ENCODE peak calls at places on chromosome 20, in seven cellular contexts. M, Q, R, J, D, B and N are unnamed samples.

GRCh38 chr20:61126369-61127195 is 125.5 kb upstream of the CDH4 start:
- DNase-seq in M (no peak), B (no peak), R (no peak), Q (no peak), D (no peak), J (no peak), N (no peak)

GRCh38 chr20:36017034-36017951 is 48.9 kb downstream of the CNBD2 start:
- DNase-seq in Q (peak; percentile 16), D (no peak), M (no peak), B (no peak), R (no peak), J (no peak), N (peak; percentile 43)

GRCh38 chr20:24450646-24451376 is 18.6 kb upstream of the SYNDIG1 start:
- DNase-seq in B (no peak), Q (no peak), D (no peak), M (no peak), R (no peak), J (no peak), N (no peak)

GRCh38 chr20:24872291-24873014 is 76.6 kb upstream of the CST7 start:
- DNase-seq in D (no peak), J (no peak), B (no peak), Q (no peak), M (no peak), R (no peak), N (no peak)

GRCh38 chr20:58065508-58066361 is 162.7 kb downstream of the ANKRD60 start:
- DNase-seq in B (no peak), J (no peak), D (no peak), R (no peak), Q (no peak), M (no peak), N (no peak)

GRCh38 chr20:15867899-15868298 is 705.3 kb downstream of the KIF16B start:
- DNase-seq in B (no peak), D (no peak), R (no peak), J (no peak), M (no peak), Q (no peak), N (no peak)

GRCh38 chr20:57507477-57507876 is 17.5 kb downstream of the CTCFL start:
- DNase-seq in D (no peak), Q (no peak), R (peak; percentile 36), B (no peak), M (no peak), J (no peak), N (no peak)

GRCh38 chr20:48761023-48761785 is 66.6 kb downstream of the PREX1 start:
- DNase-seq in D (no peak), Q (peak; percentile 92), M (peak; percentile 47), B (no peak), R (no peak), J (no peak), N (no peak)

GRCh38 chr20:38109025-38109541 is 56.0 kb downstream of the TGM2 start:
- DNase-seq in J (no peak), M (peak; percentile 81), B (no peak), Q (no peak), R (peak; percentile 18), D (no peak), N (no peak)

GRCh38 chr20:5510446-5510845 is 193.7 kb upstream of the PROKR2 start:
- DNase-seq in J (no peak), D (no peak), Q (no peak), M (no peak), R (no peak), B (no peak), N (no peak)

GRCh38 chr20:63665708-63666107 is 7.6 kb downstream of the RTEL1 start:
- DNase-seq in R (no peak), Q (no peak), J (no peak), B (no peak), M (no peak), D (no peak), N (no peak)

GRCh38 chr20:5602346-5602745 is 147.9 kb upstream of the SHLD1 start:
- DNase-seq in D (no peak), M (no peak), R (no peak), Q (no peak), B (no peak), J (no peak), N (no peak)

GRCh38 chr20:23349338-23350006 is 1.1 kb upstream of the NXT1 start:
- DNase-seq in R (no peak), Q (no peak), J (no peak), M (no peak), D (no peak), B (no peak), N (no peak)

GRCh38 chr20:2470051-2470431 is 548 bp downstream of the SNRPB start:
- DNase-seq in B (peak; percentile 52), D (peak; percentile 49), J (peak; percentile 12), Q (no peak), M (no peak), R (peak; percentile 43), N (peak; percentile 41)

GRCh38 chr20:48489656-48490055 is 338.1 kb downstream of the PREX1 start:
- DNase-seq in J (no peak), B (no peak), M (no peak), R (no peak), D (no peak), Q (no peak), N (no peak)

DNA sequence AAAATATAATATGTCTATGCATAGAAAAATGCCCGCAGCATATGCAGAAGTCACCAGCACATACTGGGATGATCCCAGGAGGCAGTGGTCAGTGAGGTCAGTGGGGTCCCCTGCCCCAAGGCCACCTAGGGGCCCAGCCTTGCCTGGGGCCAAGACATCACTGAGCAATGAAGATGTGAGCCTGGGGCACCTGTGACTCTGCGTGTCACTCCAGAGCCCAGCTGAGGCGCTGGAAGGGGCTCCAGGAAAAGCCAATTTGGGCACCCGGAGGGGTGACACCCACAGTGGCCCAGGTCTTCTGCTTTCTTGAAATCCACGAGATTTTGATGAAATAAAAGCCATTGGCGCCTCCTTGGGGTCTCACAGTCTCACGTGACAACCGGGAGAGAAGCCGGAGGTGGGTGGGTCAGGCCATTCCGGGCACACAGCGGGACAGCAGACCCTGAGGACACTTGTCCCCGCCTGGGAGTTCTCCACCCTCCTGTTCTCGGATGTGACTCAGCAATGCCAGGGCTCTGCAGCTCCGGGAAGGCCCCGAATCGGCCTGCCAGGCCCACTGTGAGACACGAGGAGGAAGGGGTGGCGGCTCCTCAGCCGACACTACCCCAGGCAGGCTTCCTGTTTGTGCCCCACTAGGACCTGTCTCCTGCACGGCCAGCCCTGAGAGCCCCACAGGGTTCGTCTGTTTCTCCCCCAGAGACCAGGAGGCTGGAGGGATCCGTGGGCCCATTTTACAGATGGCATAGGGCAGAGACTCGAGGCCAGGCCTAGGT is 24.4 kb upstream of the SLCO4A1 start:
- DNase-seq in J (no peak), B (peak; percentile 73), M (peak; percentile 78), Q (peak; percentile 93), D (no peak), R (no peak), N (peak; percentile 68)
- TF ChIP-seq POLR2A in J (peak; percentile 46), B (peak; percentile 10), M (no peak), Q (no peak), D (no peak), R (no peak), N (no peak)

DNA sequence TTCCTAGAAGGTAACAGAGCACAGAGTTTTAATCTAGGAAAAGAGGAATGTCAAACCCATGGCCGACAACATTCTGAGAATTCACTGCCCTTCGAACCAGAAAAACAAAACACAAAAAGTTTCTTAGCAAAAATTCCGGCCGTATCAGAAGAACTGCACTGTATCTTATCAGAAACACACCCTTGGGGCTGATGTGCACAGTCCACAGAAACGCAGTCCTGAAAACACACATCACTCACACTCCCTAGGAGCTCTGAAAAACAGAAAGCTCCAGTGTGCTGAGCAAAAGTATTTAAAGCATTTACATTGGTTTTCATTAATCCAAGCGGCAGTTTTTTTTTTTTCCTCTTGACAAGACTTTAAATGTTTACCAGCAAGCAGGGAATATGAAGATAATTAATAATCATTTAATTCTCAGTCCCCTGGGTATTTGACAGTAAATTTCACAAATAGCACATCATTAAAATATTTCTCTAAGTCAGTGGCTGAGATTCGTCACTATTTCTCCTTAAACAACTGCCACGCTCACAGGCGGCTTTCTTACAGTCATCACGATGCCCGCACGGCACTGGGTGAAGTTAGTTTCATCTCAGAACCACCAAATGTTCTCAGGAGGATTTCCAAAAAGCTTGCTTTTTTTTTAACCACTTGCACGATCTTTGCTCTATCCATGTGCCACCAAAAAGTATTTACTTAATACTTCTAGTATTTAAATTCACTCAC is 13.3 kb downstream of the NFATC2 start:
- DNase-seq in M (no peak), D (no peak), B (no peak), J (no peak), R (no peak), Q (no peak), N (no peak)
- TF ChIP-seq POLR2A in M (no peak), D (no peak), B (no peak), J (no peak), R (no peak), Q (no peak), N (no peak)

GRCh38 chr20:1327827-1328679 is 886 bp downstream of the SDCBP2 start:
- DNase-seq in R (no peak), M (no peak), J (no peak), B (no peak), Q (peak; percentile 50), D (no peak), N (no peak)

GRCh38 chr20:1324598-1325172 is 4.3 kb downstream of the SDCBP2 start:
- DNase-seq in R (no peak), J (no peak), Q (peak; percentile 69), D (no peak), B (no peak), M (no peak), N (no peak)

GRCh38 chr20:1325173-1326030 is 3.5 kb downstream of the SDCBP2 start:
- DNase-seq in R (peak; percentile 97), J (peak; percentile 88), B (peak; percentile 97), M (peak; percentile 99), D (peak; percentile 93), Q (peak; percentile 99), N (peak; percentile 95)

GRCh38 chr20:1327241-1327653 is 1.7 kb downstream of the SDCBP2 start:
- DNase-seq in R (no peak), M (no peak), J (no peak), Q (peak; percentile 76), D (no peak), B (no peak), N (peak; percentile 46)

DNA sequence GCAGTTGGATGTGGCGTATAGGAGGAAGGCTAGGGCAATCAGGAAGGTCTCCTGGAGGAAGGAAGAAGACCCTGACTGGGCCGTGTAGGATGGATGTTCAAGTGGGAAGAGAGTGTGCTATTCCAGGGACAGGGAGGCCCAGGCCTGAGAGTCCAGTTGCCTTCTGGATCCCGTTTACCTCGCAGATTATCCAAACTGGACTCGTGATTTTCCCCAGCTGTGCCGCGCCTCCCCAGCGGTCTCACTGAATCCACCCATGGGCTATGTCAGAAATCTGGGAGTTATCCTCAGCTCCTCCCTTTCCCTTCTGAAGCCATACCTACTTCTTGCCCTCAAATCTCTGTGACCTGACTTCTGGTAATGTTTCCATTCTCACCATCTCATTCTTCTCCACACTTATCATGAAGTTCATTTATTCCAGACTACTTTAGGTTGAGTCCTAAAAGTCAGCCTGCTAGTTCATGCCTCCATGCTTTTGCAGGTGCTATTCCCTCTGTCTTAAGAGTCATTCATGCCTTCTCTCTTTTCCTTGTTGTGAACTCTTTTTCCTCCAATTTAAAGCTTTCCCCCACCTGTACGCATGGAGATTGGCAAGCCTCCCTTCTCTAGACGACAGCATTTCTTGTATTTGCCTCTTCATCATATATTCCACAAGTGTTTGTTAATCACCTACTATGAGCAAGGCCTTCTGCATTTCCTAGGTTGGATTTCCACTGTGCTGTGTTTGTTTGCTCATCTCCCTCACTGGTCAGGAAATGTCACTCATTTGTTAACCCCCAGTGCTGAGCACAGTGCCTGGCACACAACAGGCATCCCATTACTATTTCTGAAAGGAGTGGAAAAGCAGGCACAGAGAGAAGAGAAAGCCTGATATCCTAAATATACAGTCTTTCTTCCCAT is 2.7 kb downstream of the SDCBP2 start:
- DNase-seq in Q (peak; percentile 72), R (no peak), D (no peak), J (no peak), B (no peak), M (no peak), N (no peak)
- TF ChIP-seq POLR2A in Q (no peak), R (no peak), D (no peak), J (no peak), B (no peak), M (no peak), N (no peak)

GRCh38 chr20:33789109-33789857 is 21.9 kb upstream of the CHMP4B start:
- DNase-seq in B (peak; percentile 55), Q (no peak), M (peak; percentile 43), R (peak; percentile 65), D (no peak), J (no peak), N (peak; percentile 97)
- TF ChIP-seq POLR2A in B (no peak), Q (no peak), M (no peak), R (no peak), D (no peak), J (no peak), N (peak; percentile 5)